ENCODE peak calls at places on chromosome 3, in five cellular contexts. E is mammary epithelial cell, P is IMR-90, K is K562, U is fibroblast of lung. X is an unnamed sample. For H3K36me3, the result is how much of the 10 kb centered on the place peaks cover.

GRCh38 chr3:41198526-41198925 is 779 bp upstream of the CTNNB1 start:
- DNase-seq in E (no peak), P (no peak), K (no peak), U (peak), X (peak)

GRCh38 chr3:179196098-179196497 is 47.9 kb downstream of the PIK3CA start:
- DNase-seq in E (peak), P (peak), K (no peak), U (peak), X (peak)

GRCh38 chr3:152973575-152973974 is 138.6 kb downstream of the P2RY1 start:
- DNase-seq in E (no peak), P (no peak), K (no peak), U (no peak), X (no peak)

GRCh38 chr3:47482411-47482810 is 6.7 kb upstream of the SCAP start:
- DNase-seq in E (no peak), P (no peak), K (peak), U (no peak), X (no peak)

GRCh38 chr3:142270407-142270806 is 45.0 kb upstream of the GK5 start:
- DNase-seq in E (no peak), P (no peak), K (no peak), U (no peak), X (no peak)

GRCh38 chr3:142218703-142219102 is 6.7 kb downstream of the GK5 start:
- DNase-seq in E (no peak), P (peak), K (no peak), U (no peak), X (peak)

GRCh38 chr3:141020139-141020940 is 30.8 kb upstream of the SPSB4 start:
- DNase-seq in E (peak), P (no peak), K (no peak), U (peak), X (peak)

GRCh38 chr3:184496933-184497332 is 64.7 kb upstream of the EPHB3 start:
- DNase-seq in E (no peak), P (no peak), K (no peak), U (no peak), X (no peak)

GRCh38 chr3:187227658-187228258 is 30.5 kb downstream of the RTP1 start:
- DNase-seq in E (peak), P (peak), K (no peak), U (peak), X (peak)

GRCh38 chr3:119586707-119587317 is 7.5 kb downstream of the ADPRH start:
- DNase-seq in E (no peak), P (no peak), K (no peak), U (peak), X (peak)

GRCh38 chr3:144677118-144677517 is 705.5 kb downstream of the DIPK2A start:
- DNase-seq in E (no peak), P (peak), K (no peak), U (peak), X (peak)

GRCh38 chr3:55434789-55435188 is 52.3 kb downstream of the WNT5A start:
- DNase-seq in E (peak), P (peak), K (peak), U (no peak), X (no peak)

GRCh38 chr3:190345027-190345821 is 23.0 kb upstream of the CLDN1 start:
- DNase-seq in E (peak), P (peak), K (no peak), U (peak), X (peak)

GRCh38 chr3:52126036-52126435 is 28.2 kb downstream of the POC1A start:
- DNase-seq in E (no peak), P (no peak), K (no peak), U (no peak), X (no peak)

GRCh38 chr3:112047264-112047663 is 12.7 kb downstream of the TMPRSS7 start:
- DNase-seq in E (no peak), P (no peak), K (no peak), U (no peak), X (no peak)

GRCh38 chr3:13338231-13338630 is 81.9 kb downstream of the NUP210 start:
- DNase-seq in E (no peak), P (peak), K (no peak), U (peak), X (no peak)

GRCh38 chr3:53666026-53666425 is 171.6 kb downstream of the CACNA1D start:
- DNase-seq in E (no peak), P (no peak), K (no peak), U (no peak), X (no peak)

GRCh38 chr3:72973031-72973723 is 23.4 kb upstream of the PPP4R2 start:
- DNase-seq in E (peak), P (peak), K (no peak), U (no peak), X (no peak)

GRCh38 chr3:31974454-31974853 is 6.6 kb downstream of the OSBPL10 start:
- DNase-seq in E (no peak), P (peak), K (no peak), U (peak), X (peak)
- H3K4me2 ChIP-seq in E (peak), P (peak), K (no peak), U (no peak), X (no peak)

GRCh38 chr3:128084675-128085021 is 32.4 kb downstream of the SEC61A1 start:
- DNase-seq in E (no peak), P (no peak), K (no peak), U (no peak), X (no peak)
- H3K36me3 ChIP-seq in E (under half), P (under half), K (half or more), U (under half), X (under half)

DNA sequence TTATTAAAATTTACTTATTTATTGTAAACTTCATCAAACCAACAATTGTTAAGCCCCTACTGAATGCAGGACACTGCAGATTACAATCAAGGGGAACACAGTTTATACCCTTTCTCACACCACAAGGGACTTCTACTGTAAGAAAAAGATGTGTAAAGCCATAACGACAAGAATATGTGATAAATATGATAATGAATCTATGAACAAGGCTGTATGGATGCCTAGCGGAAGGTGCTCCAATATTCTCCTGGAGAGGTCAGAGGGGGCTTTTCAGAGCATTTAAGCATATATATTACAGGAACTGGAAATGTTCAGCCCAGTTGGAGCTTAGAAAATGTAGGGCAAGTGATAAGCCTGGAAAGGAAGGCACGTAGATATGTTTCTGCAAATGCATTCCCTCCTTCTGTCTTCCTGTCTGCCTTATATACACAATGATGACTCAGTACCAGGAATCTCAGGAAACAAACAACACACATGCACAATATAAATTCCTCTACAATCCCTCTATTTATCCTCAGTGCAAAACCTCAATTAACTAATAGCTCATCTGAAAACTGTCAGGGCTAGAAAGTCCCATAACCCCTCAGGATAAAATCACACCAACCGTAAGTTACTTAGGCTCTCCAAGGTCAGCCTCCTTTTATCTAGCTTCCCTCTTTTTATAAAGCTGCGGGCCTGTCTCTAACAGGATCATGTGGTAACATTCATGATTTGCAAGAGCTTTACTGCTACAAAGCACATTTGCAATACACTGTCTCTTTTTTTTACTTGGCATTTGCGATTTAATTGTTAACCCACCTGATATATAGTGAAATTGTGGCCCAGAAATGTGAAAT is 393.1 kb downstream of the LPP start:
- DNase-seq in E (no peak), P (peak), K (no peak), U (peak), X (peak)
- H3K4me2 ChIP-seq in E (peak), P (peak), K (no peak), U (peak), X (peak)

DNA sequence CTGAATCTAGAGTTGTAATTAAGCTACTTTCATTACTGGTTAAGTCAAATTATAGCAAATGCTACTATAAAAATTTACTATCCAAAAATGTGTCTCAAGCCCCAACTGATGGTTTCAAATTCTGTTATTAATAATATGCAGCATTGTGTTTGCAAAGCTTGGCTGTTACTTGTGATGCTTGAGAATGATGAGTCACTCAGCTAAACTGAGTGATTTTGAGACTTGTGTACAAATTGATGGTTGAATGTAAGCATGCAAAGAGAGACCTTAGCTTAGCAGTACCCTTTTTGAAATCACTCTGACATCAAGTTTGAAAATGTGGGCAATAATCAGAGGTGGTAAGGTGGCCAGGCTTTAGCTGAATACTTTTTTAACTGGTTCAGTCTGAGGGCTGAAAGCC is 27.6 kb downstream of the OPA1 start:
- DNase-seq in E (peak), P (peak), K (no peak), U (peak), X (peak)
- H3K36me3 ChIP-seq in E (under half), P (under half), K (half or more), U (under half), X (under half)

GRCh38 chr3:124858275-124858674 is 28.9 kb downstream of the ITGB5 start:
- DNase-seq in E (no peak), P (peak), K (no peak), U (peak), X (peak)

GRCh38 chr3:124861041-124861440 is 26.1 kb downstream of the ITGB5 start:
- DNase-seq in E (no peak), P (no peak), K (no peak), U (no peak), X (no peak)

GRCh38 chr3:124856687-124857086 is 30.5 kb downstream of the ITGB5 start:
- DNase-seq in E (no peak), P (no peak), K (no peak), U (no peak), X (no peak)

GRCh38 chr3:124860599-124860998 is 26.6 kb downstream of the ITGB5 start:
- DNase-seq in E (peak), P (peak), K (no peak), U (peak), X (peak)

GRCh38 chr3:124859025-124859424 is 28.1 kb downstream of the ITGB5 start:
- DNase-seq in E (no peak), P (peak), K (no peak), U (peak), X (peak)
- H3K4me2 ChIP-seq in E (no peak), P (peak), K (no peak), U (peak), X (peak)

X was measured in astrocyte.